ENCODE peak calls at places on chromosomes 11 and 22, in five cellular contexts. E is NCI-H345, V is brain microvascular endothelial cell, M is neural crest cell, H is adipocyte. O is an unnamed sample.

GRCh38 chr11:118607401-118608267 is at the start of gene PHLDB1:
- DNase-seq in E (peak), V (peak), M (peak), H (peak), O (no peak)

GRCh38 chr11:35318977-35319925 is 100.1 kb downstream of the SLC1A2 start:
- DNase-seq in E (no peak), V (no peak), M (no peak), H (no peak), O (peak)

GRCh38 chr11:103609117-103610066 is 427.0 kb upstream of the DDI1 start:
- DNase-seq in E (no peak), V (peak), M (no peak), H (peak), O (peak)

GRCh38 chr22:22745225-22746060 is 101.0 kb downstream of the GGTLC2 start:
- DNase-seq in E (no peak), V (peak), M (peak), H (peak), O (peak)

GRCh38 chr11:79232346-79232745 is 208.5 kb downstream of the TENM4 start:
- DNase-seq in E (no peak), V (no peak), M (no peak), H (no peak), O (no peak)

GRCh38 chr11:120900642-120901041 is 123.3 kb upstream of the TBCEL start:
- DNase-seq in E (no peak), V (peak), M (no peak), H (no peak), O (no peak)

GRCh38 chr11:111908639-111909305 is 2.8 kb downstream of the CRYAB start:
- DNase-seq in E (no peak), V (no peak), M (no peak), H (no peak), O (no peak)

GRCh38 chr22:35399114-35399677 is 744 bp upstream of the MCM5 start:
- DNase-seq in E (peak), V (no peak), M (no peak), H (no peak), O (no peak)

GRCh38 chr11:116459233-116459632 is 313.6 kb downstream of the BUD13 start:
- DNase-seq in E (no peak), V (no peak), M (no peak), H (no peak), O (no peak)

GRCh38 chr11:110366234-110366633 is 63.5 kb upstream of the FDX1 start:
- DNase-seq in E (peak), V (peak), M (no peak), H (peak), O (peak)

GRCh38 chr22:17103351-17103750 is 17.8 kb downstream of the TMEM121B start:
- DNase-seq in E (no peak), V (no peak), M (no peak), H (no peak), O (no peak)

GRCh38 chr11:2655834-2656622 is 43.8 kb downstream of the KCNQ1OT1 start:
- DNase-seq in E (peak), V (peak), M (no peak), H (peak), O (peak)

GRCh38 chr11:73752216-73752867 is 8.5 kb downstream of the RAB6A start:
- DNase-seq in E (no peak), V (no peak), M (no peak), H (no peak), O (no peak)

GRCh38 chr11:65530157-65530496 is 5.2 kb downstream of the SCYL1 start:
- DNase-seq in E (no peak), V (no peak), M (no peak), H (no peak), O (no peak)

GRCh38 chr11:100640646-100641045 is 46.4 kb upstream of the ARHGAP42 start:
- DNase-seq in E (peak), V (no peak), M (no peak), H (peak), O (no peak)

GRCh38 chr11:87473174-87473573 is 435.4 kb downstream of the TMEM135 start:
- DNase-seq in E (no peak), V (peak), M (no peak), H (peak), O (peak)

GRCh38 chr11:61531033-61531432 is 22.5 kb downstream of the LRRC10B start:
- DNase-seq in E (no peak), V (no peak), M (no peak), H (no peak), O (no peak)

GRCh38 chr22:19820880-19821522 is 33.7 kb downstream of the GNB1L start:
- DNase-seq in E (no peak), V (no peak), M (no peak), H (no peak), O (no peak)

GRCh38 chr11:94884322-94884721 is 89.0 kb downstream of the CWC15 start:
- DNase-seq in E (no peak), V (no peak), M (no peak), H (no peak), O (no peak)

GRCh38 chr11:126978155-126978554 is 22.4 kb downstream of the KIRREL3 start:
- DNase-seq in E (no peak), V (no peak), M (no peak), H (no peak), O (peak)

GRCh38 chr11:6531267-6531752 is 34.2 kb downstream of the DNHD1 start:
- DNase-seq in E (peak), V (peak), M (peak), H (peak), O (peak)

GRCh38 chr11:63998558-63999348 is 12.5 kb downstream of the OTUB1 start:
- DNase-seq in E (peak), V (no peak), M (peak), H (no peak), O (no peak)

GRCh38 chr22:27698830-27699229 is 102.7 kb downstream of the MN1 start:
- DNase-seq in E (no peak), V (no peak), M (no peak), H (no peak), O (no peak)

GRCh38 chr11:115244758-115245157 is 259.5 kb downstream of the CADM1 start:
- DNase-seq in E (no peak), V (no peak), M (no peak), H (no peak), O (no peak)

GRCh38 chr22:50136431-50137047 is 34.0 kb upstream of the PANX2 start:
- DNase-seq in E (peak), V (no peak), M (no peak), H (no peak), O (peak)

GRCh38 chr11:14299921-14300320 is 59.1 kb downstream of the RRAS2 start:
- DNase-seq in E (no peak), V (no peak), M (no peak), H (peak), O (no peak)

GRCh38 chr11:32829157-32829679 is 509 bp upstream of the PRRG4 start:
- DNase-seq in E (no peak), V (peak), M (no peak), H (peak), O (peak)

GRCh38 chr11:110076388-110076965 is 16.7 kb upstream of the ZC3H12C start:
- DNase-seq in E (no peak), V (no peak), M (no peak), H (no peak), O (peak)

GRCh38 chr11:105968021-105968697 is 53.9 kb downstream of the MSANTD4 start:
- DNase-seq in E (no peak), V (peak), M (no peak), H (peak), O (peak)

GRCh38 chr11:112247198-112247597 is 13.5 kb downstream of the PLET1 start:
- DNase-seq in E (no peak), V (no peak), M (no peak), H (no peak), O (no peak)

GRCh38 chr11:96905084-96905641 is 515.4 kb downstream of the JRKL start:
- DNase-seq in E (no peak), V (no peak), M (no peak), H (no peak), O (no peak)

GRCh38 chr11:45810431-45811108 is 5.6 kb downstream of the SLC35C1 start:
- DNase-seq in E (no peak), V (no peak), M (no peak), H (no peak), O (no peak)

GRCh38 chr22:36815558-36816337 is 1.1 kb downstream of the PVALB start:
- DNase-seq in E (no peak), V (no peak), M (no peak), H (no peak), O (no peak)

GRCh38 chr22:29479417-29480261 is at the start of gene NEFH:
- DNase-seq in E (peak), V (no peak), M (no peak), H (no peak), O (no peak)

GRCh38 chr11:44861829-44862545 is 88.7 kb downstream of the TP53I11 start:
- DNase-seq in E (no peak), V (peak), M (no peak), H (peak), O (peak)

GRCh38 chr11:94544832-94545640 is 1.3 kb downstream of the FUT4 start:
- DNase-seq in E (no peak), V (no peak), M (peak), H (no peak), O (no peak)

GRCh38 chr11:69539416-69540117 is 58.1 kb downstream of the LINC01488 start:
- DNase-seq in E (no peak), V (no peak), M (no peak), H (no peak), O (peak)